ENCODE peak calls at places on chromosomes 7 and 10, in eight cellular contexts. One of them, this sample, is unnamed. For H3K4me1, the result is how much of the 10 kb centered on the place peaks cover.

GRCh38 chr10:7937315-7937945 is 117.1 kb upstream of the GATA3 start:
- DNase-seq in prostate gland: no peak
- DNase-seq in tibial nerve: no peak
- DNase-seq in IMR-90: peak
- DNase-seq in heart right ventricle: no peak
- DNase-seq in A549: no peak
- DNase-seq in naive thymus-derived CD4-positive, alpha-beta T cell: no peak
- DNase-seq in CD8-positive, alpha-beta memory T cell: no peak
- DNase-seq in this sample: no peak

GRCh38 chr7:13898957-13899670 is 90.4 kb downstream of the ETV1 start:
- DNase-seq in naive thymus-derived CD4-positive, alpha-beta T cell: no peak
- DNase-seq in heart right ventricle: no peak
- DNase-seq in CD8-positive, alpha-beta memory T cell: no peak
- DNase-seq in prostate gland: peak
- DNase-seq in IMR-90: no peak
- DNase-seq in tibial nerve: no peak
- DNase-seq in A549: no peak
- DNase-seq in this sample: no peak

GRCh38 chr7:157024716-157025115 is 14.3 kb upstream of the MNX1 start:
- DNase-seq in A549: no peak
- DNase-seq in IMR-90: no peak
- DNase-seq in heart right ventricle: no peak
- DNase-seq in prostate gland: no peak
- DNase-seq in tibial nerve: no peak
- DNase-seq in naive thymus-derived CD4-positive, alpha-beta T cell: no peak
- DNase-seq in CD8-positive, alpha-beta memory T cell: no peak
- DNase-seq in this sample: no peak

GRCh38 chr10:7481382-7481765 is 70.5 kb upstream of the SFMBT2 start:
- DNase-seq in IMR-90: no peak
- DNase-seq in naive thymus-derived CD4-positive, alpha-beta T cell: no peak
- DNase-seq in CD8-positive, alpha-beta memory T cell: no peak
- DNase-seq in prostate gland: no peak
- DNase-seq in tibial nerve: no peak
- DNase-seq in A549: no peak
- DNase-seq in heart right ventricle: no peak
- DNase-seq in this sample: no peak

GRCh38 chr10:122033224-122033926 is 44.4 kb downstream of the TACC2 start:
- DNase-seq in tibial nerve: no peak
- DNase-seq in heart right ventricle: no peak
- DNase-seq in naive thymus-derived CD4-positive, alpha-beta T cell: no peak
- DNase-seq in IMR-90: no peak
- DNase-seq in prostate gland: peak
- DNase-seq in A549: peak
- DNase-seq in CD8-positive, alpha-beta memory T cell: no peak
- DNase-seq in this sample: peak

GRCh38 chr7:13291010-13291409 is 603.6 kb downstream of the ARL4A start:
- DNase-seq in prostate gland: no peak
- DNase-seq in A549: no peak
- DNase-seq in IMR-90: no peak
- DNase-seq in CD8-positive, alpha-beta memory T cell: no peak
- DNase-seq in tibial nerve: no peak
- DNase-seq in heart right ventricle: no peak
- DNase-seq in naive thymus-derived CD4-positive, alpha-beta T cell: no peak
- DNase-seq in this sample: no peak

GRCh38 chr7:31058122-31058521 is 6.0 kb downstream of the ADCYAP1R1 start:
- DNase-seq in A549: peak
- DNase-seq in IMR-90: peak
- DNase-seq in heart right ventricle: no peak
- DNase-seq in naive thymus-derived CD4-positive, alpha-beta T cell: no peak
- DNase-seq in prostate gland: no peak
- DNase-seq in tibial nerve: no peak
- DNase-seq in CD8-positive, alpha-beta memory T cell: no peak
- DNase-seq in this sample: no peak

GRCh38 chr7:76356823-76357222 is 2.0 kb downstream of the YWHAG start:
- DNase-seq in tibial nerve: no peak
- DNase-seq in IMR-90: peak
- DNase-seq in CD8-positive, alpha-beta memory T cell: no peak
- DNase-seq in heart right ventricle: no peak
- DNase-seq in prostate gland: no peak
- DNase-seq in A549: peak
- DNase-seq in naive thymus-derived CD4-positive, alpha-beta T cell: no peak
- DNase-seq in this sample: no peak

GRCh38 chr10:53314856-53315255 is 542.3 kb upstream of the MBL2 start:
- DNase-seq in IMR-90: peak
- DNase-seq in A549: peak
- DNase-seq in CD8-positive, alpha-beta memory T cell: no peak
- DNase-seq in prostate gland: no peak
- DNase-seq in heart right ventricle: no peak
- DNase-seq in tibial nerve: no peak
- DNase-seq in naive thymus-derived CD4-positive, alpha-beta T cell: no peak
- DNase-seq in this sample: no peak

GRCh38 chr7:127995157-127995865 is 35.9 kb downstream of the LRRC4 start:
- DNase-seq in tibial nerve: peak
- DNase-seq in CD8-positive, alpha-beta memory T cell: no peak
- DNase-seq in prostate gland: no peak
- DNase-seq in A549: no peak
- DNase-seq in naive thymus-derived CD4-positive, alpha-beta T cell: no peak
- DNase-seq in IMR-90: peak
- DNase-seq in heart right ventricle: no peak
- DNase-seq in this sample: no peak

GRCh38 chr7:33143996-33144718 is 14.8 kb downstream of the BBS9 start:
- DNase-seq in CD8-positive, alpha-beta memory T cell: no peak
- DNase-seq in prostate gland: no peak
- DNase-seq in tibial nerve: no peak
- DNase-seq in heart right ventricle: no peak
- DNase-seq in naive thymus-derived CD4-positive, alpha-beta T cell: no peak
- DNase-seq in IMR-90: peak
- DNase-seq in A549: no peak
- DNase-seq in this sample: no peak

GRCh38 chr10:13857465-13857864 is 270.7 kb downstream of the PRPF18 start:
- DNase-seq in tibial nerve: no peak
- DNase-seq in prostate gland: no peak
- DNase-seq in naive thymus-derived CD4-positive, alpha-beta T cell: no peak
- DNase-seq in IMR-90: no peak
- DNase-seq in CD8-positive, alpha-beta memory T cell: no peak
- DNase-seq in A549: no peak
- DNase-seq in heart right ventricle: no peak
- DNase-seq in this sample: no peak

GRCh38 chr10:103692421-103693069 is 162.8 kb downstream of the SH3PXD2A start:
- DNase-seq in heart right ventricle: no peak
- DNase-seq in IMR-90: no peak
- DNase-seq in prostate gland: no peak
- DNase-seq in naive thymus-derived CD4-positive, alpha-beta T cell: no peak
- DNase-seq in CD8-positive, alpha-beta memory T cell: peak
- DNase-seq in tibial nerve: no peak
- DNase-seq in A549: no peak
- DNase-seq in this sample: peak

GRCh38 chr10:44733743-44734488 is 177.2 kb upstream of the TMEM72 start:
- DNase-seq in A549: peak
- DNase-seq in CD8-positive, alpha-beta memory T cell: no peak
- DNase-seq in tibial nerve: no peak
- DNase-seq in heart right ventricle: no peak
- DNase-seq in naive thymus-derived CD4-positive, alpha-beta T cell: no peak
- DNase-seq in IMR-90: no peak
- DNase-seq in prostate gland: no peak
- DNase-seq in this sample: no peak

GRCh38 chr10:52621635-52622079 is 150.9 kb downstream of the MBL2 start:
- DNase-seq in tibial nerve: no peak
- DNase-seq in IMR-90: peak
- DNase-seq in prostate gland: no peak
- DNase-seq in naive thymus-derived CD4-positive, alpha-beta T cell: no peak
- DNase-seq in CD8-positive, alpha-beta memory T cell: no peak
- DNase-seq in A549: no peak
- DNase-seq in heart right ventricle: no peak
- DNase-seq in this sample: no peak

GRCh38 chr7:15604166-15604565 is 42.4 kb upstream of the AGMO start:
- DNase-seq in prostate gland: no peak
- DNase-seq in heart right ventricle: no peak
- DNase-seq in tibial nerve: no peak
- DNase-seq in naive thymus-derived CD4-positive, alpha-beta T cell: no peak
- DNase-seq in A549: no peak
- DNase-seq in IMR-90: no peak
- DNase-seq in CD8-positive, alpha-beta memory T cell: no peak
- DNase-seq in this sample: no peak

GRCh38 chr7:94855589-94855988 is 51.8 kb upstream of the PPP1R9A start:
- DNase-seq in heart right ventricle: no peak
- DNase-seq in tibial nerve: no peak
- DNase-seq in IMR-90: no peak
- DNase-seq in A549: no peak
- DNase-seq in prostate gland: no peak
- DNase-seq in naive thymus-derived CD4-positive, alpha-beta T cell: no peak
- DNase-seq in CD8-positive, alpha-beta memory T cell: no peak
- DNase-seq in this sample: no peak

GRCh38 chr7:80666376-80666775 is 27.9 kb downstream of the CD36 start:
- DNase-seq in prostate gland: no peak
- DNase-seq in tibial nerve: no peak
- DNase-seq in heart right ventricle: no peak
- DNase-seq in naive thymus-derived CD4-positive, alpha-beta T cell: no peak
- DNase-seq in IMR-90: no peak
- DNase-seq in A549: peak
- DNase-seq in CD8-positive, alpha-beta memory T cell: no peak
- DNase-seq in this sample: no peak

GRCh38 chr10:88898727-88899126 is 18.7 kb downstream of the STAMBPL1 start:
- DNase-seq in tibial nerve: no peak
- DNase-seq in IMR-90: no peak
- DNase-seq in CD8-positive, alpha-beta memory T cell: no peak
- DNase-seq in A549: no peak
- DNase-seq in naive thymus-derived CD4-positive, alpha-beta T cell: no peak
- DNase-seq in prostate gland: no peak
- DNase-seq in heart right ventricle: no peak
- DNase-seq in this sample: no peak

DNA sequence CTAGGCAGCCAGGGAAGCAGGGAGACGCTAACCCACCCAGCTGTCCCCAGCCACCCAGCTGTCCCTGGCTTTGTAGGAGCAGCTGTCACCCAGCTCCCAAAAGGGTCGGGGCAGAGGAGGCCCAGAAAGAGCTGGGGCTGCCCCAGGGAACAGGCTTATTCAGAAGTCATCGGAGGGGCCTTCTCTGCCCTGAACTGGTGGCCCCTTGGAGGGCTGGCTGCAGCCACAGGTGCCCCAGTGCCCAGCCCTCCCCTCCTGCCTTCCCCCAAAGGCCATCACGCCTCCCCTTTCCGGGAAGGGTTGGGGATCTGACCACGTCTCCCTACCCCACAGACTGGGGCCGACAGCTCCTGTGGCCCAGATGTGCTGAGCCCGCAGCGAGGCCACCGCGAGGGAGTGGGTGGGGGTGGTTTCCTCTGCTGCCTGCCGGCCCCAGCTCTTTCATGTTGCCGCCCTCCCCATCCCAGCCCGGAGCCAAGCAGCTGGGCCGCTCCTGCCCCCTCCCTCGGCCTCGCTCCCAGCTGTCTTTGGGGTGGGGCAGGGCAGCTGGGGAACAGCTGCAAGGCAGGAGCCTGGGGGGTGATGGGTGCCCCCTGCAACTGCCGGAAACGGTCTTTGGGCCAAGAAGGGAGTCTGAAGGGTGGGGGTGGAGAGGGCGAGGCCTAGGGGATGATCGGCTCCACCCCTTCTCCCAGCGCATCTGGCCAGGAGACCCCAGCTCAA is 16.8 kb downstream of the TRIM8 start:
- DNase-seq in naive thymus-derived CD4-positive, alpha-beta T cell: peak
- DNase-seq in prostate gland: no peak
- DNase-seq in A549: no peak
- DNase-seq in IMR-90: peak
- DNase-seq in heart right ventricle: peak
- DNase-seq in CD8-positive, alpha-beta memory T cell: peak
- DNase-seq in tibial nerve: no peak
- DNase-seq in this sample: peak
- H3K4me1 ChIP-seq in naive thymus-derived CD4-positive, alpha-beta T cell: under half
- H3K4me1 ChIP-seq in prostate gland: under half
- H3K4me1 ChIP-seq in A549: under half
- H3K4me1 ChIP-seq in IMR-90: under half
- H3K4me1 ChIP-seq in heart right ventricle: under half
- H3K4me1 ChIP-seq in CD8-positive, alpha-beta memory T cell: under half
- H3K4me1 ChIP-seq in tibial nerve: under half
- H3K4me1 ChIP-seq in this sample: under half

GRCh38 chr10:73590881-73591577 is at the start of gene USP54:
- DNase-seq in IMR-90: peak
- DNase-seq in naive thymus-derived CD4-positive, alpha-beta T cell: peak
- DNase-seq in prostate gland: no peak
- DNase-seq in heart right ventricle: no peak
- DNase-seq in tibial nerve: peak
- DNase-seq in A549: peak
- DNase-seq in CD8-positive, alpha-beta memory T cell: peak
- DNase-seq in this sample: peak

GRCh38 chr10:73586583-73586984 is 4.6 kb downstream of the USP54 start:
- DNase-seq in heart right ventricle: no peak
- DNase-seq in tibial nerve: peak
- DNase-seq in A549: peak
- DNase-seq in prostate gland: peak
- DNase-seq in CD8-positive, alpha-beta memory T cell: no peak
- DNase-seq in IMR-90: peak
- DNase-seq in naive thymus-derived CD4-positive, alpha-beta T cell: no peak
- DNase-seq in this sample: peak

GRCh38 chr10:73591578-73591902 is 398 bp upstream of the USP54 start:
- DNase-seq in heart right ventricle: no peak
- DNase-seq in prostate gland: no peak
- DNase-seq in naive thymus-derived CD4-positive, alpha-beta T cell: no peak
- DNase-seq in A549: peak
- DNase-seq in CD8-positive, alpha-beta memory T cell: no peak
- DNase-seq in tibial nerve: no peak
- DNase-seq in IMR-90: no peak
- DNase-seq in this sample: no peak

GRCh38 chr10:73589538-73590126 is 1.5 kb downstream of the USP54 start:
- DNase-seq in heart right ventricle: no peak
- DNase-seq in prostate gland: no peak
- DNase-seq in CD8-positive, alpha-beta memory T cell: no peak
- DNase-seq in naive thymus-derived CD4-positive, alpha-beta T cell: no peak
- DNase-seq in A549: no peak
- DNase-seq in tibial nerve: no peak
- DNase-seq in IMR-90: peak
- DNase-seq in this sample: no peak

GRCh38 chr10:73588656-73589055 is 2.5 kb downstream of the USP54 start:
- DNase-seq in prostate gland: no peak
- DNase-seq in IMR-90: peak
- DNase-seq in tibial nerve: no peak
- DNase-seq in naive thymus-derived CD4-positive, alpha-beta T cell: no peak
- DNase-seq in heart right ventricle: no peak
- DNase-seq in CD8-positive, alpha-beta memory T cell: no peak
- DNase-seq in A549: no peak
- DNase-seq in this sample: no peak
- H3K4me1 ChIP-seq in prostate gland: under half
- H3K4me1 ChIP-seq in IMR-90: under half
- H3K4me1 ChIP-seq in tibial nerve: under half
- H3K4me1 ChIP-seq in naive thymus-derived CD4-positive, alpha-beta T cell: under half
- H3K4me1 ChIP-seq in heart right ventricle: under half
- H3K4me1 ChIP-seq in CD8-positive, alpha-beta memory T cell: under half
- H3K4me1 ChIP-seq in A549: half or more
- H3K4me1 ChIP-seq in this sample: under half

GRCh38 chr7:1245596-1245995 is 12.9 kb downstream of the UNCX start:
- DNase-seq in naive thymus-derived CD4-positive, alpha-beta T cell: no peak
- DNase-seq in prostate gland: no peak
- DNase-seq in tibial nerve: no peak
- DNase-seq in A549: no peak
- DNase-seq in heart right ventricle: no peak
- DNase-seq in CD8-positive, alpha-beta memory T cell: no peak
- DNase-seq in IMR-90: no peak
- DNase-seq in this sample: no peak
- H3K4me1 ChIP-seq in naive thymus-derived CD4-positive, alpha-beta T cell: under half
- H3K4me1 ChIP-seq in prostate gland: under half
- H3K4me1 ChIP-seq in tibial nerve: under half
- H3K4me1 ChIP-seq in A549: under half
- H3K4me1 ChIP-seq in heart right ventricle: under half
- H3K4me1 ChIP-seq in CD8-positive, alpha-beta memory T cell: under half
- H3K4me1 ChIP-seq in IMR-90: under half
- H3K4me1 ChIP-seq in this sample: under half

GRCh38 chr10:110835841-110836240 is 35.9 kb upstream of the PDCD4 start:
- DNase-seq in prostate gland: no peak
- DNase-seq in naive thymus-derived CD4-positive, alpha-beta T cell: no peak
- DNase-seq in A549: no peak
- DNase-seq in CD8-positive, alpha-beta memory T cell: no peak
- DNase-seq in heart right ventricle: no peak
- DNase-seq in tibial nerve: no peak
- DNase-seq in IMR-90: no peak
- DNase-seq in this sample: no peak
- H3K4me1 ChIP-seq in prostate gland: under half
- H3K4me1 ChIP-seq in naive thymus-derived CD4-positive, alpha-beta T cell: under half
- H3K4me1 ChIP-seq in A549: under half
- H3K4me1 ChIP-seq in CD8-positive, alpha-beta memory T cell: under half
- H3K4me1 ChIP-seq in heart right ventricle: under half
- H3K4me1 ChIP-seq in tibial nerve: under half
- H3K4me1 ChIP-seq in IMR-90: under half
- H3K4me1 ChIP-seq in this sample: under half

This sample was measured in colonic mucosa.